ENCODE peak calls at places on chromosomes 12 and 14, in five cellular contexts. V is left lung, I is GM12865, N is fibroblast of pulmonary artery, Y is GM06990. E is an unnamed sample.

GRCh38 chr12:64894827-64895475 is 70.5 kb downstream of the TBC1D30 start:
- DNase-seq in V (no peak), I (no peak), N (no peak), Y (no peak), E (no peak)

GRCh38 chr12:82765971-82766705 is 79.4 kb downstream of the TMTC2 start:
- DNase-seq in V (no peak), I (no peak), N (peak), Y (no peak), E (no peak)

GRCh38 chr14:89508863-89509262 is 91.8 kb upstream of the FOXN3 start:
- DNase-seq in V (no peak), I (no peak), N (no peak), Y (no peak), E (no peak)

GRCh38 chr12:7015555-7016370 is 2.5 kb downstream of the LPCAT3 start:
- DNase-seq in V (no peak), I (no peak), N (no peak), Y (no peak), E (no peak)

GRCh38 chr14:42563313-42563712 is 956.6 kb downstream of the LRFN5 start:
- DNase-seq in V (no peak), I (no peak), N (no peak), Y (no peak), E (no peak)

GRCh38 chr12:93689076-93689834 is 12.1 kb downstream of the CRADD start:
- DNase-seq in V (no peak), I (no peak), N (no peak), Y (no peak), E (no peak)

GRCh38 chr14:53493895-53494294 is 340.8 kb upstream of the DDHD1 start:
- DNase-seq in V (no peak), I (no peak), N (no peak), Y (no peak), E (no peak)

GRCh38 chr12:108394196-108394595 is 55.1 kb upstream of the CMKLR1 start:
- DNase-seq in V (no peak), I (no peak), N (no peak), Y (no peak), E (no peak)

GRCh38 chr14:103892247-103892646 is 36.0 kb upstream of the TDRD9 start:
- DNase-seq in V (no peak), I (no peak), N (no peak), Y (no peak), E (no peak)

GRCh38 chr12:2834581-2835491 is at the start of gene NRIP2:
- DNase-seq in V (no peak), I (no peak), N (peak), Y (no peak), E (no peak)

GRCh38 chr12:49288412-49288853 is 6.5 kb upstream of the PRPH start:
- DNase-seq in V (no peak), I (peak), N (peak), Y (no peak), E (peak)

GRCh38 chr12:126534495-126534894 is 1469.3 kb downstream of the AACS start:
- DNase-seq in V (no peak), I (no peak), N (peak), Y (no peak), E (no peak)

GRCh38 chr12:132320767-132321211 is 8.6 kb downstream of the GALNT9 start:
- DNase-seq in V (no peak), I (no peak), N (no peak), Y (no peak), E (no peak)

GRCh38 chr12:26197832-26198231 is 2.5 kb downstream of the SSPN start:
- DNase-seq in V (no peak), I (no peak), N (no peak), Y (no peak), E (no peak)

GRCh38 chr12:105485321-105485910 is 154.9 kb downstream of the C12orf75 start:
- DNase-seq in V (no peak), I (no peak), N (peak), Y (no peak), E (no peak)

GRCh38 chr12:47273191-47273626 is 193.4 kb upstream of the AMIGO2 start:
- DNase-seq in V (no peak), I (no peak), N (no peak), Y (no peak), E (no peak)

GRCh38 chr12:12017135-12017581 is 53.6 kb upstream of the BCL2L14 start:
- DNase-seq in V (no peak), I (no peak), N (no peak), Y (no peak), E (peak)

GRCh38 chr12:19080918-19081317 is 48.6 kb upstream of the PLEKHA5 start:
- DNase-seq in V (no peak), I (no peak), N (no peak), Y (no peak), E (no peak)

GRCh38 chr12:89384050-89384749 is 31.9 kb upstream of the DUSP6 start:
- DNase-seq in V (peak), I (no peak), N (peak), Y (no peak), E (no peak)

GRCh38 chr14:39374846-39375245 is 57.4 kb downstream of the FBXO33 start:
- DNase-seq in V (no peak), I (no peak), N (peak), Y (no peak), E (no peak)

GRCh38 chr12:130401703-130402102 is 64.0 kb downstream of the PIWIL1 start:
- DNase-seq in V (no peak), I (peak), N (no peak), Y (no peak), E (peak)

GRCh38 chr14:20855652-20856291 is 35.4 kb upstream of the RNASE3 start:
- DNase-seq in V (peak), I (peak), N (peak), Y (peak), E (peak)

GRCh38 chr14:104378636-104379225 is 200.8 kb upstream of the C14orf180 start:
- DNase-seq in V (no peak), I (no peak), N (no peak), Y (no peak), E (no peak)

GRCh38 chr12:133202493-133203343 is 21.4 kb downstream of the ZNF268 start:
- DNase-seq in V (no peak), I (no peak), N (no peak), Y (no peak), E (no peak)

GRCh38 chr14:59371762-59372161 is 93.4 kb downstream of the GPR135 start:
- DNase-seq in V (no peak), I (no peak), N (no peak), Y (no peak), E (no peak)

GRCh38 chr12:122080149-122081107 is 1.9 kb downstream of the MLXIP start:
- DNase-seq in V (peak), I (no peak), N (peak), Y (no peak), E (no peak)

GRCh38 chr12:20472089-20472488 is 103.8 kb downstream of the PDE3A start:
- DNase-seq in V (no peak), I (no peak), N (peak), Y (no peak), E (no peak)

GRCh38 chr14:61503167-61503801 is 181.9 kb downstream of the PRKCH start:
- DNase-seq in V (no peak), I (peak), N (peak), Y (peak), E (peak)

GRCh38 chr12:41981013-41981412 is 163.7 kb downstream of the GXYLT1 start:
- DNase-seq in V (no peak), I (no peak), N (no peak), Y (no peak), E (no peak)

GRCh38 chr12:118064608-118065007 is 3.6 kb upstream of the WSB2 start:
- DNase-seq in V (no peak), I (peak), N (no peak), Y (no peak), E (peak)

GRCh38 chr14:33755358-33755757 is 195.5 kb downstream of the EGLN3 start:
- DNase-seq in V (no peak), I (no peak), N (no peak), Y (no peak), E (no peak)

GRCh38 chr14:70555890-70556289 is 21.1 kb upstream of the ADAM20 start:
- DNase-seq in V (no peak), I (no peak), N (peak), Y (no peak), E (no peak)

GRCh38 chr14:32940066-32940651 is 1.5 kb downstream of the NPAS3 start:
- DNase-seq in V (no peak), I (no peak), N (peak), Y (no peak), E (no peak)

GRCh38 chr14:53152627-53152908 is 555 bp downstream of the DDHD1 start:
- DNase-seq in V (no peak), I (no peak), N (peak), Y (no peak), E (no peak)

GRCh38 chr12:115569694-115570093 is 707.8 kb downstream of the MED13L start:
- DNase-seq in V (no peak), I (no peak), N (no peak), Y (no peak), E (no peak)

GRCh38 chr12:45473636-45474035 is 255.9 kb upstream of the ARID2 start:
- DNase-seq in V (no peak), I (no peak), N (no peak), Y (no peak), E (no peak)

GRCh38 chr12:50101663-50102062 is 2.1 kb upstream of the GPD1 start:
- DNase-seq in V (no peak), I (no peak), N (peak), Y (no peak), E (no peak)

GRCh38 chr14:100192672-100193416 is 33.4 kb upstream of the DEGS2 start:
- DNase-seq in V (peak), I (peak), N (peak), Y (peak), E (peak)

GRCh38 chr14:67566908-67567307 is 33.2 kb downstream of the PIGH start:
- DNase-seq in V (no peak), I (no peak), N (peak), Y (no peak), E (no peak)

GRCh38 chr14:22390824-22391461 is 198.1 kb downstream of the DAD1 start:
- DNase-seq in V (no peak), I (peak), N (no peak), Y (no peak), E (no peak)

GRCh38 chr14:94768521-94769412 is 1.1 kb downstream of the GSC start:
- DNase-seq in V (no peak), I (peak), N (no peak), Y (no peak), E (peak)
- H3K4me3 ChIP-seq in V (peak), I (no peak), N (peak), Y (no peak), E (peak)

GRCh38 chr12:52038447-52038846 is 12.8 kb upstream of the NR4A1 start:
- DNase-seq in V (no peak), I (no peak), N (peak), Y (no peak), E (no peak)
- H3K4me3 ChIP-seq in V (peak), I (no peak), N (no peak), Y (no peak), E (no peak)

DNA sequence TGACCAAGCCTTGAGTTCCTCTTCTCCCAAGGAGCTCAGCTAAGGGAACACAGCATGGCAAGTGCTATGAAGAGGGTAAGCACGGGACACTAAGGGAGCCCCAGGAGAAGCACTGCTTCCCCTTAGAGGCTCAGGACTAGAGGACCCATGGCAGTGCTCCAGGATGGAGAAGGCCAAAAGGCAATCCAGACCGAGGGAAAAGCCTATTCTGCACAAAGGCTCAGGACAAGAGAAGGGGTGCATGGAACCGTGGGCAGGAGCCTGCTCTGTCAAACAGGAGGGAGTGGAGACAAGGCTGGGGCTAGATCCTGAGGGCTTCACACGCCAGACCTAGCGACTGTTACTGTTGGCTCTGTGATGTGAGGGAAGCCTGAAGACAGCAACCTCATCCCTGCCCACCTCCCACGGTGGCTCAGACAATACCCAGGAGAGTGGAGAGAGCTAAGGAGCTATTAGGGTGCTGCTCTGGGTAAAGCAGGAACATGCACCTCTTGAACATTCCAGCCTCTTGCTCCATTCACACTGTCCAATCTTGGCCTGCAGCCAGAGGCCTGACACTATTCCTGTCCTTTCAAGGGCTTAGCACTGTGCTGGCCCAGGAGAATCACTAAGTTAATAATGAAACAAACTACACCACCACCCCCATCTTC is 24.2 kb downstream of the OTUB2 start:
- DNase-seq in V (no peak), I (no peak), N (no peak), Y (no peak), E (no peak)
- H3K4me3 ChIP-seq in V (no peak), I (no peak), N (no peak), Y (no peak), E (no peak)

GRCh38 chr12:14618990-14619389 is 51.3 kb upstream of the PLBD1 start:
- DNase-seq in V (no peak), I (no peak), N (peak), Y (no peak), E (no peak)
- H3K4me3 ChIP-seq in V (no peak), I (no peak), N (no peak), Y (no peak), E (no peak)